ENCODE peak calls at places on chromosomes 3 and 15, in four cellular contexts. S, N, Y and D are unnamed samples.

GRCh38 chr3:128483657-128484403 is 9.2 kb downstream of the GATA2 start:
- DNase-seq in S (no peak), N (no peak), Y (no peak), D (no peak)

GRCh38 chr3:65603631-65604030 is 435.1 kb downstream of the MAGI1 start:
- DNase-seq in S (no peak), N (no peak), Y (no peak), D (no peak)

GRCh38 chr3:135325096-135325495 is 530.0 kb downstream of the EPHB1 start:
- DNase-seq in S (no peak), N (no peak), Y (peak; percentile 53), D (no peak)

GRCh38 chr15:70605606-70606410 is 157.6 kb downstream of the UACA start:
- DNase-seq in S (no peak), N (no peak), Y (peak; percentile 95), D (peak; percentile 84)

GRCh38 chr3:143139786-143140185 is 20.2 kb downstream of the CHST2 start:
- DNase-seq in S (no peak), N (no peak), Y (no peak), D (peak; percentile 30)

GRCh38 chr3:57956119-57956832 is 51.9 kb upstream of the FLNB start:
- DNase-seq in S (no peak), N (no peak), Y (no peak), D (peak; percentile 90)

GRCh38 chr15:91192285-91193058 is 92.4 kb downstream of the SV2B start:
- DNase-seq in S (no peak), N (peak; percentile 21), Y (no peak), D (no peak)

GRCh38 chr3:69058180-69058946 is 6.2 kb upstream of the TMF1 start:
- DNase-seq in S (no peak), N (peak; percentile 70), Y (no peak), D (no peak)

GRCh38 chr3:172103724-172104123 is 64.3 kb downstream of the FNDC3B start:
- DNase-seq in S (no peak), N (peak; percentile 24), Y (no peak), D (peak; percentile 86)

GRCh38 chr3:98680723-98681122 is 82.4 kb upstream of the ST3GAL6 start:
- DNase-seq in S (no peak), N (no peak), Y (no peak), D (no peak)

GRCh38 chr3:144942501-144943197 is 971.0 kb downstream of the DIPK2A start:
- DNase-seq in S (no peak), N (no peak), Y (no peak), D (peak; percentile 69)

GRCh38 chr3:178059836-178060235 is 476.4 kb upstream of the KCNMB2 start:
- DNase-seq in S (no peak), N (no peak), Y (no peak), D (no peak)

GRCh38 chr3:15511156-15511555 is 10.3 kb downstream of the COLQ start:
- DNase-seq in S (no peak), N (no peak), Y (no peak), D (no peak)

GRCh38 chr15:101406014-101406413 is 83.5 kb downstream of the PCSK6 start:
- DNase-seq in S (no peak), N (no peak), Y (no peak), D (no peak)

GRCh38 chr15:36810656-36811449 is 231.4 kb downstream of the CDIN1 start:
- DNase-seq in S (no peak), N (peak; percentile 25), Y (no peak), D (no peak)

GRCh38 chr3:29576181-29576580 is 295.3 kb downstream of the RBMS3 start:
- DNase-seq in S (no peak), N (no peak), Y (no peak), D (no peak)

GRCh38 chr15:100623301-100623700 is 20.9 kb downstream of the ASB7 start:
- DNase-seq in S (no peak), N (no peak), Y (no peak), D (peak; percentile 76)

GRCh38 chr3:37256447-37256846 is 82.1 kb upstream of the LRRFIP2 start:
- DNase-seq in S (no peak), N (no peak), Y (no peak), D (peak; percentile 34)

GRCh38 chr15:48205981-48206380 is at the start of gene SLC12A1:
- DNase-seq in S (no peak), N (no peak), Y (no peak), D (no peak)

GRCh38 chr15:39691229-39691628 is 91.4 kb downstream of the FSIP1 start:
- DNase-seq in S (no peak), N (no peak), Y (no peak), D (no peak)

GRCh38 chr15:78177447-78177873 is 28.3 kb downstream of the IDH3A start:
- DNase-seq in S (no peak), N (peak; percentile 53), Y (no peak), D (peak; percentile 38)

GRCh38 chr3:98902341-98902740 is 846 bp upstream of the DCBLD2 start:
- DNase-seq in S (no peak), N (peak; percentile 4), Y (no peak), D (no peak)

GRCh38 chr3:126923895-126924294 is 59.0 kb upstream of the PLXNA1 start:
- DNase-seq in S (no peak), N (no peak), Y (no peak), D (no peak)

GRCh38 chr3:23489338-23490158 is 286.4 kb downstream of the UBE2E2 start:
- DNase-seq in S (no peak), N (no peak), Y (no peak), D (no peak)

GRCh38 chr15:64232400-64232799 is 69.6 kb upstream of the PPIB start:
- DNase-seq in S (no peak), N (no peak), Y (no peak), D (peak; percentile 38)

GRCh38 chr15:49135893-49136292 is 19.5 kb downstream of the COPS2 start:
- DNase-seq in S (no peak), N (no peak), Y (no peak), D (peak; percentile 82)

GRCh38 chr3:177538064-177538742 is 340.9 kb upstream of the TBL1XR1 start:
- DNase-seq in S (no peak), N (no peak), Y (no peak), D (peak; percentile 87)

GRCh38 chr15:41085029-41085428 is 31.1 kb downstream of the INO80 start:
- DNase-seq in S (no peak), N (no peak), Y (no peak), D (no peak)

GRCh38 chr15:62560943-62561571 is 396.0 kb upstream of the C2CD4B start:
- DNase-seq in S (no peak), N (no peak), Y (peak; percentile 75), D (no peak)

GRCh38 chr15:62561572-62561970 is 396.5 kb upstream of the C2CD4B start:
- DNase-seq in S (no peak), N (no peak), Y (no peak), D (no peak)

GRCh38 chr15:62559049-62559733 is 394.1 kb upstream of the C2CD4B start:
- DNase-seq in S (no peak), N (no peak), Y (no peak), D (peak; percentile 36)

GRCh38 chr15:62554164-62554563 is 389.1 kb upstream of the C2CD4B start:
- DNase-seq in S (no peak), N (no peak), Y (no peak), D (no peak)

DNA sequence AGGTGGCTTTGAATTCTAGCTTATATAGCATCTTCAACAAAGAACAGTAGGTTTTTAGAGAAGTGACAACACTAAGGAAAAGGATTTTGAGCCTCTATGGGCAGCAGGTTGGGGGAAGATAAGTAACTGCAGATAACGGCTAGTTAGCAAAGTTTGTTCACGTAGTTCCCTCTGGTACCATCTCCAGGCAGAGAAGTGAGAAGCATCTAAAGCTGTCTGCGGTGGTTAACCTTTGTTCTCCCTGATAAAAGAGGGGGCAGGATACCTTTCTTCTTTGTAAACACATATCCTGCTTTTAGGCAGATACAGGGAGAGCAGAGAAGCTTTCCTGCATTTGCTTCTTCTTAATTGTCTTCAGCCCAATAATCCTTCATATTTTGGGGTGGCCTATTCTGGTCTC is 393.6 kb upstream of the C2CD4B start:
- DNase-seq in S (no peak), N (no peak), Y (no peak), D (no peak)
- H3K4me3 ChIP-seq in S (no peak overlapping the region), N (no peak overlapping the region), Y (no peak overlapping the region), D (no peak overlapping the region)

GRCh38 chr3:187744169-187745151 is 808 bp downstream of the BCL6 start:
- DNase-seq in S (peak; percentile 20), N (no peak), Y (no peak), D (peak; percentile 62)

GRCh38 chr3:187743195-187744141 is 1.8 kb downstream of the BCL6 start:
- DNase-seq in S (peak; percentile 16), N (no peak), Y (peak; percentile 95), D (peak; percentile 77)

GRCh38 chr3:187740446-187741399 is 4.5 kb downstream of the BCL6 start:
- DNase-seq in S (peak; percentile 59), N (peak; percentile 40), Y (peak; percentile 94), D (peak; percentile 87)

GRCh38 chr3:187741403-187742350 is 3.6 kb downstream of the BCL6 start:
- DNase-seq in S (peak; percentile 60), N (peak; percentile 58), Y (no peak), D (peak; percentile 91)

DNA sequence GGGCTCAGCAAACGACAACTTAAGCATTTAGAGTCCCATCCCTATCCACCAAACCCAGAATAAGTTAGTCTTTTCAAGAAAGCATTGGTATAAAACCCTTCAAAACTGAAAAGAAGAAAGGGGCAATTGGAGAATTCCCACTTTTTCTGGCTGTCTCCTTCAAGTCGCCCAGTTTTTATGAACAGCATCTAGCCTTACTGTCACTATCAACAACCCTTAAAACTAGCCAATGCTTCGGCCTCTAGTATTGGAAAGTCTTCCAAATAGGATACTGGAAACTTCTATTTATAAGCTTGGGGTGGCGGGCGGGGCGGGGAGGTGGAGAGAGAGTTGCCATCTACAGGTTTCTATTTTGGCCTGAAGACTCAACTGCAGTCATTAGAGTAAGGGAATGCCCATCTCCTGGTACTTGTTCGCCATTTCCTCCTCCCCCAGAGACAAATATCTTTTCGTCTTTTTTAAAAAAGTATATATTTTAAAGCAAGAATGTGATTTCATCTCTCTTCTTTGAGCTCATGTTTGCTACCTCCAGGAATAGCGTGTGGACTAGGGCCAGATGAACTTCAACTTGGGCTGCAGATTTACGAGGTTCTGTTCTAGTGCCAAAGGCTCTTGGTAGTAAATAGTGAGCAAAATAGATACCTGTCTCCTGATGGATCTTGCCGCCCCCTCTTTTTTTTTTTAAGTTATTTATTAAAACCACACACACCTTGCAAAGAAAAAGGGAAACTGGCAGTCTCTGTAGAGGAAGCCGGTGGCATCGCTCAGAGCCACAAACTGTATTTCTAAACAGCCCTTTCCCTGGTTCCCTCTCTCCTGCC is 2.7 kb downstream of the BCL6 start:
- DNase-seq in S (no peak), N (no peak), Y (no peak), D (peak; percentile 61)
- H3K4me3 ChIP-seq in S (peak overlapping the region; percentile 89), N (no peak overlapping the region), Y (peak overlapping the region; percentile 79), D (peak overlapping the region; percentile 97)

DNA sequence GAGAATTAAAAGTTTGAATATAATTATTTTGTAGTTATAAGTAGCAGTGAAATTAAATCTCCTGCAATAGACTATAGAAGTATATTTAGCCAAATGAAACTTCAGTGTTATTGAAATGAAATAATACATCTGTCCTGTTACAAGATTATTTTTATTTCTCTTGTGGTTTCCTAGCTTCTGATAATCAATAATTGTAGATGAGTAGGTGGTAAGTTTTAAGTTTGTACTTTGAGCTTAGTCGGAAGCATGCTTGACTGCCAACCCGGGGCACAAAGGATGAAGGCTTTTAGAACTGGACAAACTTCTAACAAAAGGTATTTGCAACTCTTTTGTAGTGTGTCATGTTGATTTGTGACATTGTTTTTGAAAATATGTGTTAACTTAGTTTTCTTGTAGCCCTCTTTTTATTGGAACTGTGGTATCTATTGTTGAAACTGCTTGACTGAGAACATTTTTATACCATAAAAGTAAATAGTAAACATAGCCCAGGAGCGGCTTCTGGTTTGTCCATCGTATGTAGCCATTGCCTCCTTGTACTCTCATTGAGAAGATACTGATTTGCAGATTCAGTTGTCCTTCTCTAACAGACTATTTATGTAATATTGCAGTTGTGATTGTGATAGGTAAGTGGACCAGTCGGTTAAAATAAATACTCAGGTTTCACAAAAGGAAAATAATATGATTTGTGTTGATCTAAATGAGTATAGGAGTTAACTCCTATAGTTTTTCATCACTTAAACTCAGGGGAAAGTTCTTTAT is 2.9 kb downstream of the CTNNB1 start:
- DNase-seq in S (no peak), N (peak; percentile 21), Y (no peak), D (no peak)
- H3K4me3 ChIP-seq in S (no peak overlapping the region), N (peak overlapping the region; percentile 99), Y (peak overlapping the region; percentile 97), D (peak overlapping the region; percentile 78)

GRCh38 chr15:85624241-85624855 is 170.4 kb downstream of the KLHL25 start:
- DNase-seq in S (no peak), N (no peak), Y (no peak), D (no peak)
- H3K4me3 ChIP-seq in S (no peak overlapping the region), N (no peak overlapping the region), Y (peak overlapping the region; percentile 58), D (no peak overlapping the region)